ENCODE peak calls at places on chromosomes 6 and 20, in ten cellular contexts. V is stimulated activated CD8-positive, alpha-beta memory T cell treated with anti-CD3 and anti-CD28 coated beads, Interleukin-2, amount 100 ng/mL, for 1 hour; Y is GM13977; M is NCI-H345; K is erythroblast; I is activated naive CD8-positive, alpha-beta T cell treated with anti-CD3 and anti-CD28 coated beads for 36 hours; C is stimulated activated CD4-positive, alpha-beta T cell treated with anti-CD3 and anti-CD28 coated beads, Interleukin-15, amount 100 ng/mL, for 24 hours; L is fibroblast of mammary gland; Z is uterus; D is naive B cell. H is an unnamed sample.

GRCh38 chr20:58650181-58650775 is 805 bp upstream of the STX16 start:
- DNase-seq in V (no peak), Y (peak; percentile 83), M (peak; percentile 11), K (peak; percentile 66), I (peak; percentile 51), C (peak; percentile 62), L (no peak), Z (no peak), D (peak; percentile 42), H (peak; percentile 58)

GRCh38 chr6:56595490-56596122 is 47.1 kb downstream of the DST start:
- DNase-seq in V (no peak), Y (peak; percentile 15), M (peak; percentile 43), K (peak; percentile 54), I (peak; percentile 28), C (peak; percentile 69), L (peak; percentile 63), Z (peak; percentile 51), D (peak; percentile 17), H (no peak)

GRCh38 chr6:8785223-8785622 is 349.9 kb upstream of the SLC35B3 start:
- DNase-seq in V (no peak), Y (no peak), M (no peak), K (no peak), I (no peak), C (no peak), L (no peak), Z (no peak), D (no peak), H (no peak)

GRCh38 chr20:48051810-48052491 is 266.7 kb upstream of the SULF2 start:
- DNase-seq in V (no peak), Y (no peak), M (peak; percentile 99), K (no peak), I (no peak), C (no peak), L (peak; percentile 84), Z (peak; percentile 61), D (no peak), H (no peak)

GRCh38 chr6:169895926-169896761 is 144.7 kb downstream of the ERMARD start:
- DNase-seq in V (no peak), Y (no peak), M (no peak), K (no peak), I (no peak), C (no peak), L (no peak), Z (no peak), D (no peak), H (peak; percentile 23)

GRCh38 chr20:1933465-1933870 is 38.3 kb downstream of the SIRPA start:
- DNase-seq in V (no peak), Y (no peak), M (no peak), K (no peak), I (no peak), C (no peak), L (peak; percentile 88), Z (peak; percentile 55), D (no peak), H (no peak)

GRCh38 chr6:101851911-101852310 is 458.4 kb downstream of the GRIK2 start:
- DNase-seq in V (no peak), Y (no peak), M (no peak), K (no peak), I (no peak), C (no peak), L (peak; percentile 69), Z (no peak), D (no peak), H (no peak)

GRCh38 chr6:129402244-129402643 is 307.7 kb downstream of the ARHGAP18 start:
- DNase-seq in V (no peak), Y (no peak), M (no peak), K (no peak), I (no peak), C (no peak), L (peak; percentile 41), Z (no peak), D (no peak), H (no peak)

GRCh38 chr20:24242763-24243162 is 226.7 kb upstream of the SYNDIG1 start:
- DNase-seq in V (no peak), Y (no peak), M (no peak), K (no peak), I (no peak), C (no peak), L (no peak), Z (no peak), D (no peak), H (no peak)

GRCh38 chr6:130459316-130459715 is 93.5 kb downstream of the TMEM200A start:
- DNase-seq in V (no peak), Y (no peak), M (no peak), K (no peak), I (no peak), C (no peak), L (no peak), Z (no peak), D (no peak), H (no peak)

GRCh38 chr6:157978021-157978783 is 3.5 kb upstream of the SYNJ2 start:
- DNase-seq in V (no peak), Y (no peak), M (no peak), K (no peak), I (no peak), C (no peak), L (no peak), Z (no peak), D (no peak), H (no peak)

GRCh38 chr6:170287371-170287876 is 3.5 kb downstream of the DLL1 start:
- DNase-seq in V (no peak), Y (no peak), M (no peak), K (no peak), I (no peak), C (no peak), L (no peak), Z (no peak), D (no peak), H (no peak)

GRCh38 chr6:105453968-105454367 is 51.1 kb upstream of the PREP start:
- DNase-seq in V (no peak), Y (no peak), M (no peak), K (no peak), I (no peak), C (no peak), L (no peak), Z (no peak), D (no peak), H (no peak)

GRCh38 chr6:157438611-157439109 is 57.7 kb downstream of the ZDHHC14 start:
- DNase-seq in V (no peak), Y (no peak), M (no peak), K (no peak), I (no peak), C (no peak), L (no peak), Z (no peak), D (no peak), H (no peak)

GRCh38 chr20:23874747-23875146 is 4.8 kb downstream of the CST5 start:
- DNase-seq in V (no peak), Y (no peak), M (peak; percentile 42), K (no peak), I (no peak), C (no peak), L (peak; percentile 25), Z (no peak), D (peak; percentile 3), H (no peak)

GRCh38 chr20:8535403-8536003 is 403.4 kb downstream of the PLCB1 start:
- DNase-seq in V (no peak), Y (peak; percentile 9), M (peak; percentile 14), K (no peak), I (no peak), C (peak; percentile 9), L (peak; percentile 20), Z (no peak), D (no peak), H (no peak)

GRCh38 chr6:137846772-137847313 is 20.2 kb upstream of the TNFAIP3 start:
- DNase-seq in V (no peak), Y (no peak), M (no peak), K (no peak), I (no peak), C (no peak), L (no peak), Z (no peak), D (peak; percentile 41), H (no peak)

H was measured in H1.